ENCODE peak calls at places on chromosomes 5 and 9, in seven cellular contexts. I is kidney, X is epithelial cell of esophagus, J is WERI-Rb-1, P is HL-60, T is endothelial cell of umbilical vein, E is Caco-2. F is an unnamed sample.

GRCh38 chr9:98192503-98193335 is at the start of gene CORO2A:
- DNase-seq in I (peak; percentile 89), X (peak; percentile 92), J (peak; percentile 95), P (peak; percentile 75), T (peak; percentile 66), E (peak; percentile 93), F (peak; percentile 61)

GRCh38 chr5:142597546-142598337 is 88.1 kb downstream of the FGF1 start:
- DNase-seq in I (no peak), X (peak; percentile 93), J (no peak), P (no peak), T (peak; percentile 81), E (peak; percentile 21), F (peak; percentile 80)

GRCh38 chr5:59579101-59579885 is 314.2 kb downstream of the PDE4D start:
- DNase-seq in I (no peak), X (no peak), J (no peak), P (no peak), T (no peak), E (no peak), F (no peak)

GRCh38 chr9:2096376-2096970 is 81.3 kb downstream of the SMARCA2 start:
- DNase-seq in I (no peak), X (no peak), J (no peak), P (no peak), T (no peak), E (no peak), F (no peak)

GRCh38 chr9:5429873-5430564 is 7.7 kb downstream of the PLGRKT start:
- DNase-seq in I (no peak), X (no peak), J (no peak), P (no peak), T (no peak), E (no peak), F (no peak)

GRCh38 chr5:33343661-33344327 is 97.0 kb upstream of the TARS1 start:
- DNase-seq in I (no peak), X (peak; percentile 82), J (no peak), P (no peak), T (peak; percentile 39), E (no peak), F (peak; percentile 88)

GRCh38 chr5:155368490-155368889 is 354.9 kb downstream of the KIF4B start:
- DNase-seq in I (no peak), X (peak; percentile 79), J (no peak), P (no peak), T (no peak), E (no peak), F (no peak)

GRCh38 chr5:112848116-112848811 is 12.8 kb upstream of the SRP19 start:
- DNase-seq in I (no peak), X (peak; percentile 77), J (peak; percentile 15), P (peak; percentile 28), T (peak; percentile 68), E (peak; percentile 57), F (peak; percentile 80)

GRCh38 chr5:115838885-115839518 is 2.4 kb downstream of the ATG12 start:
- DNase-seq in I (peak; percentile 66), X (peak; percentile 58), J (peak; percentile 35), P (peak; percentile 33), T (peak; percentile 57), E (peak; percentile 41), F (peak; percentile 69)

GRCh38 chr9:129336130-129336528 is 158.1 kb upstream of the IER5L start:
- DNase-seq in I (no peak), X (no peak), J (no peak), P (no peak), T (no peak), E (no peak), F (peak; percentile 92)

GRCh38 chr9:129895376-129896268 is 60.4 kb downstream of the USP20 start:
- DNase-seq in I (no peak), X (no peak), J (no peak), P (no peak), T (no peak), E (no peak), F (no peak)

GRCh38 chr9:93509084-93509483 is 55.7 kb upstream of the FAM120AOS start:
- DNase-seq in I (no peak), X (no peak), J (no peak), P (no peak), T (no peak), E (no peak), F (no peak)

GRCh38 chr5:124995451-124995850 is 249.0 kb upstream of the ZNF608 start:
- DNase-seq in I (no peak), X (no peak), J (no peak), P (no peak), T (peak; percentile 88), E (peak; percentile 26), F (peak; percentile 82)

DNA sequence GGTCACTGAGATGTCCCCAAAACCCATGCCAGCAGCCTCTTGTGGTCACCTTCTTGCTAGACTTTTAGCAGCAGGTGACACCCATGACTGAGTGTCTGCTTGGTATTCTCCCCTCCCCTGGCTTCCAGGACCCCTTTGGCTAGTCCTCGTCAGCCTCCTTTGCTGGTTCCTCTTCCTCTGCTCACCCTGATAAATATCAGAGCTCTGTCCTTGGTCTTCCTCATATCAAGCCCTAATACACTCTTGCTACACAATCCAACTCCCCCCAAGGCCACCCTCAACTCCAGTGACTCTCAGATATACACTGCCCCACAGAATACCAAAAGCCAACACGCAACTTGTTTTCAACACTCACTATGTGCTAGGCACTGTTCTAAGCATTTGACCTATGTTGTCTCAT is 30.2 kb upstream of the LCP2 start:
- DNase-seq in I (no peak), X (no peak), J (no peak), P (no peak), T (no peak), E (no peak), F (no peak)
- H3K4me3 ChIP-seq in I (no peak overlapping the region), X (no peak overlapping the region), J (no peak overlapping the region), P (no peak overlapping the region), T (no peak overlapping the region), E (no peak overlapping the region), F (no peak overlapping the region)

GRCh38 chr9:133147412-133148271 is 16.1 kb downstream of the GBGT1 start:
- DNase-seq in I (peak; percentile 90), X (peak; percentile 78), J (peak; percentile 74), P (no peak), T (peak; percentile 64), E (peak; percentile 91), F (peak; percentile 50)

GRCh38 chr9:133151041-133151440 is 12.7 kb downstream of the GBGT1 start:
- DNase-seq in I (no peak), X (no peak), J (no peak), P (no peak), T (no peak), E (no peak), F (no peak)

GRCh38 chr9:133149130-133150015 is 14.3 kb downstream of the GBGT1 start:
- DNase-seq in I (peak; percentile 97), X (peak; percentile 93), J (peak; percentile 89), P (peak; percentile 95), T (peak; percentile 92), E (peak; percentile 92), F (peak; percentile 85)

GRCh38 chr9:133146746-133147411 is 16.8 kb downstream of the GBGT1 start:
- DNase-seq in I (no peak), X (no peak), J (no peak), P (no peak), T (no peak), E (no peak), F (no peak)

DNA sequence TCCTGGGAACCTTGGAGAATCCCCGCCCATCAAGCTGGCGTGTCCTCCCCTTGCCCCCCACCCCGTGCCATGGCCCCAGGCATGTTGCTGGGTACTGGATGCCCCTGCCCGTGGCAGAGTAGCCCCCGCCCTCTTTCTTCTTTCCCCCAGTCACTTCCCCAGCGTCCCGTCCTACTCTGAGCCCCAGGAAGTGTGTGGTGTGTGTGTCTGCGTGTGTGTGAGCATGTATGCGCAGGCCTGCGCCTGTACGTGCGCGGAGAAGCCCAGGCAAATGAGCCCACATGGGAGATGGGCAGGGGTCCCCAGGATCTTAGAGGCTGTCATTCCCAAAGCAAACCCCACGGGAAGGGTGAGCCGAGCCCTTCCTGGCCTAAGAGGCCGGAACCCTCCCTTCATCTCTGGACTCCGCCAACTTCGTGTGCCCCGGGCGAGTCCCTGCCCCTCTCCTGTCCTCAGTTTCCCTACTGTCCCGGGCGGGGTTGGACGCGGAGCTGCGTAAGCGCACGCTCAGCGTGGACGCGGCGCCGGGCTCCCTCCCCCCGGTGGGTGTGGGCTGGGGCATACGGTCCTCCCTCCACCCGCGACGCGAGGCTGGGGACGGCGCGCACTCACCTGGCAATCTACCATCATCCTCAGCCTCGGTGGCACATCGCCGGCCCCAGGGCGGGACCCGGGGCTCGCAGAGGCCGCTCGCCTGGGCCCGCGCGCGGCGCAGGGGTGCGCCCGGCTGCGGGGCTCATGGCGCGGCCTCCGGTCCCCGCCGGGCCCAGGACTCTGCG is 15.2 kb downstream of the GBGT1 start:
- DNase-seq in I (peak; percentile 91), X (peak; percentile 70), J (peak; percentile 44), P (no peak), T (peak; percentile 47), E (peak; percentile 25), F (peak; percentile 30)
- TF ChIP-seq CTCF in I (no peak), X (no peak), J (no peak), P (no peak), T (no peak), E (no peak), F (no peak)

DNA sequence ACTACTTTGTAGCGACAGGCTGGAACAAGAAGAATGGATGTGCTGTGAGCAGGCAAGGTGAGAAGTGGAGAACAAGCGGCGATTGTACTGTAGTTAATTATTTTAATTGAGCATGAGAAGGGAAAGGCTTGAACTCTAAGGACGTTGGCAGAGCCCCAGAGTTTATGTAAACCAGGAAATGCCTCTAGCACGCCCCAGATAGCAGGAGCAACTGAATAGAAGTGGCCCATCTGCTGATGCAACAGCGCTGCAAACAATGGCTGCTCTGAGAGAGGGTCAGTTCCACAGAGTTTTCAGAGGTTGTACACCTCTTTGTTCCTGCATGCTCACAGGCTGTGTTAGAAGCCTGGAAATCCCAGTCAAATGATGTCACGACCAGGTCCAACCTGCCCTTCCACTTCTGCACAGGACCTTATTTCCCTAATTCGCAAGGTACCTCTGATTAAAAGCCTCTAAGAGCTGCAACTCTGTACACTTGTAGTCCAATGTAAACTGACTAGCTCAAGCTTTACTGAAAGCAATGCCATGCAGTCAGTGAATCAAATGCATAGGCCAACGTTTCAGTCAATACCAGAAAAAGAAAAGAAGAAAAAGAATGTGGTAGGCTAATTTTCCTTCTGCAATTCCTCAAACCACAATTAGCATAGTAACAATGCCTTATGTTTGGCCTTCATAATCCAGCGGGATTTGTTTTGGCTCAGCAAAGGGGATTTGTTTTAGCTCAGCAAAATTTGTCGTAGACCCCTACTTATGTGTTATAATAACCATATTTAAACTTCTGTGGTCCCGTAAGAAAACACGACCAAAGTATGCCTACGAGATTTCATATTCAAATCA is 119.6 kb upstream of the RETREG1 start:
- DNase-seq in I (peak; percentile 82), X (peak; percentile 94), J (no peak), P (no peak), T (peak; percentile 86), E (peak; percentile 81), F (peak; percentile 87)
- H3K4me3 ChIP-seq in I (peak overlapping the region; percentile 3), X (peak overlapping the region; percentile 1), J (no peak overlapping the region), P (no peak overlapping the region), T (no peak overlapping the region), E (no peak overlapping the region), F (no peak overlapping the region)

GRCh38 chr5:127029513-127030258 is 672 bp downstream of the MARCHF3 start:
- DNase-seq in I (peak; percentile 73), X (peak; percentile 77), J (peak; percentile 75), P (no peak), T (peak; percentile 85), E (peak; percentile 52), F (peak; percentile 74)
- TF ChIP-seq CTCF in I (peak; percentile 18), X (peak; percentile 72), J (peak; percentile 58), P (no peak), T (peak; percentile 65), E (no peak), F (peak; percentile 58)